ENCODE peak calls at places on chromosomes 6 and 20, in four cellular contexts. V is HCT116, A is K562, Z is HepG2. J is an unnamed sample.
A peak's percentile ranks its signal among the peaks of the same experiment; 100 is the strongest.

GRCh38 chr20:58892126-58892931 is 39.8 kb downstream of the GNAS start:
- DNase-seq in V (no peak), A (peak; percentile 76), Z (peak; percentile 73), J (peak; percentile 12)

GRCh38 chr6:142744836-142745235 is 200.1 kb downstream of the HIVEP2 start:
- DNase-seq in V (no peak), A (no peak), Z (no peak), J (no peak)

GRCh38 chr20:16412896-16413295 is 160.4 kb downstream of the KIF16B start:
- DNase-seq in V (no peak), A (no peak), Z (no peak), J (no peak)

GRCh38 chr20:53570446-53571276 is 23.0 kb downstream of the ZNF217 start:
- DNase-seq in V (no peak), A (no peak), Z (no peak), J (no peak)

GRCh38 chr6:133995296-133995695 is 42.3 kb downstream of the TBPL1 start:
- DNase-seq in V (no peak), A (no peak), Z (no peak), J (no peak)

GRCh38 chr6:163841733-163842132 is 427.2 kb downstream of the QKI start:
- DNase-seq in V (no peak), A (no peak), Z (no peak), J (no peak)

GRCh38 chr20:44552950-44553908 is 29.1 kb upstream of the PKIG start:
- DNase-seq in V (no peak), A (no peak), Z (peak; percentile 39), J (no peak)

GRCh38 chr6:4965506-4966389 is 38.1 kb downstream of the RPP40 start:
- DNase-seq in V (no peak), A (no peak), Z (no peak), J (no peak)

GRCh38 chr20:62203378-62204030 is 16.6 kb downstream of the HRH3 start:
- DNase-seq in V (no peak), A (no peak), Z (no peak), J (no peak)

GRCh38 chr6:48113130-48113529 is 2.1 kb upstream of the PTCHD4 start:
- DNase-seq in V (no peak), A (no peak), Z (no peak), J (no peak)

GRCh38 chr20:25242231-25242630 is 5.7 kb upstream of the PYGB start:
- DNase-seq in V (no peak), A (no peak), Z (no peak), J (no peak)

GRCh38 chr6:2491137-2491536 is 245.7 kb upstream of the GMDS start:
- DNase-seq in V (no peak), A (no peak), Z (no peak), J (no peak)

GRCh38 chr20:53743607-53744260 is 150.1 kb upstream of the ZNF217 start:
- DNase-seq in V (no peak), A (no peak), Z (no peak), J (no peak)

GRCh38 chr6:136284909-136285308 is 4.7 kb downstream of the BCLAF1 start:
- DNase-seq in V (no peak), A (no peak), Z (no peak), J (no peak)

GRCh38 chr6:10383312-10384063 is 31.4 kb downstream of the TFAP2A start:
- DNase-seq in V (peak; percentile 13), A (no peak), Z (no peak), J (no peak)

GRCh38 chr6:106966671-106967522 is 7.6 kb downstream of the CD24 start:
- DNase-seq in V (no peak), A (no peak), Z (no peak), J (no peak)

GRCh38 chr6:153442096-153442495 is 311.0 kb upstream of the RGS17 start:
- DNase-seq in V (no peak), A (no peak), Z (no peak), J (no peak)

GRCh38 chr20:2167122-2167521 is 65.5 kb downstream of the STK35 start:
- DNase-seq in V (no peak), A (no peak), Z (no peak), J (no peak)

GRCh38 chr6:121436966-121437756 is 1.7 kb downstream of the GJA1 start:
- DNase-seq in V (no peak), A (no peak), Z (no peak), J (no peak)

GRCh38 chr6:125930810-125931418 is 25.7 kb upstream of the HINT3 start:
- DNase-seq in V (no peak), A (no peak), Z (no peak), J (no peak)

GRCh38 chr6:31794294-31794865 is 1.2 kb downstream of the VARS1 start:
- DNase-seq in V (no peak), A (peak; percentile 19), Z (no peak), J (no peak)

GRCh38 chr20:57267158-57267821 is 849 bp upstream of the BMP7 start:
- DNase-seq in V (no peak), A (no peak), Z (no peak), J (no peak)

GRCh38 chr20:34586488-34587163 is 28.1 kb downstream of the MAP1LC3A start:
- DNase-seq in V (no peak), A (no peak), Z (peak; percentile 36), J (no peak)

GRCh38 chr6:85602100-85602499 is 8.4 kb upstream of the SNX14 start:
- DNase-seq in V (no peak), A (no peak), Z (no peak), J (no peak)

GRCh38 chr6:110255356-110255755 is 75.1 kb downstream of the CDC40 start:
- DNase-seq in V (no peak), A (no peak), Z (no peak), J (no peak)

GRCh38 chr20:13425401-13425800 is 204.3 kb downstream of the ISM1 start:
- DNase-seq in V (no peak), A (no peak), Z (no peak), J (no peak)

GRCh38 chr20:52783769-52784168 is 188.4 kb upstream of the TSHZ2 start:
- DNase-seq in V (no peak), A (peak; percentile 24), Z (peak; percentile 30), J (no peak)

GRCh38 chr6:168052291-168052891 is 26.6 kb downstream of the FRMD1 start:
- DNase-seq in V (no peak), A (no peak), Z (no peak), J (no peak)

GRCh38 chr6:170296746-170297576 is 6.1 kb upstream of the DLL1 start:
- DNase-seq in V (no peak), A (no peak), Z (no peak), J (no peak)

GRCh38 chr20:45097485-45098095 is 3.3 kb downstream of the KCNS1 start:
- DNase-seq in V (no peak), A (no peak), Z (no peak), J (no peak)

GRCh38 chr6:118354641-118355040 is 193.5 kb upstream of the PLN start:
- DNase-seq in V (no peak), A (no peak), Z (no peak), J (no peak)

GRCh38 chr20:10792291-10792690 is 118.5 kb upstream of the JAG1 start:
- DNase-seq in V (no peak), A (no peak), Z (no peak), J (no peak)

GRCh38 chr6:116326392-116326717 is 44.4 kb upstream of the DSE start:
- DNase-seq in V (no peak), A (no peak), Z (no peak), J (no peak)

GRCh38 chr6:142819603-142820335 is 125.2 kb downstream of the HIVEP2 start:
- DNase-seq in V (no peak), A (no peak), Z (no peak), J (no peak)

GRCh38 chr6:151321438-151321837 is 69.9 kb downstream of the ZBTB2 start:
- DNase-seq in V (no peak), A (no peak), Z (no peak), J (no peak)

GRCh38 chr6:129030231-129030630 is 147.3 kb downstream of the LAMA2 start:
- DNase-seq in V (no peak), A (no peak), Z (no peak), J (no peak)

GRCh38 chr20:44309763-44310663 is 989 bp downstream of the FITM2 start:
- DNase-seq in V (no peak), A (peak; percentile 60), Z (no peak), J (no peak)

GRCh38 chr6:153108320-153108719 is 22.8 kb downstream of the RGS17 start:
- DNase-seq in V (no peak), A (no peak), Z (no peak), J (no peak)

GRCh38 chr20:54131675-54132611 is 41.8 kb downstream of the CYP24A1 start:
- DNase-seq in V (no peak), A (no peak), Z (no peak), J (no peak)

DNA sequence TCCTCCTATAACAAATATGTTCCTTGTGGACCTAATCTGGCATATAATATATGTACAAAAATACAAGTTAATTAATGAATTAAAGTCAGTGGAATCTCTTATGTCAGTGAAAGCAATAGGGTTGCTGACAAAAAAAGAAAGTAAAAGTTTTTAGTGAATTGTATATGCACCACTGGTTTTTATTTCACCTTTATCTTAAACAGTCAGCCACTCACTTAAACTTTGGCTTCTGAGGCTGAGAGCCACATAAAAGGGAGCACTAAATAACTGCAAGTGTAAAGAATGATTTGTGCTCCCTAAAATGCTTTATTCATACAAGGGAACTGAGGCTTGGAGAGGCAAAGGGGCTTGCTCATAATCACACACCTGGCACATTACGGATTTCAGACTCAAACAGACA is 9.9 kb upstream of the F13A1 start:
- DNase-seq in V (no peak), A (no peak), Z (no peak), J (no peak)
- TF ChIP-seq TCF7L2 in V (no peak), A (no peak), Z (no peak), J (no peak)

DNA sequence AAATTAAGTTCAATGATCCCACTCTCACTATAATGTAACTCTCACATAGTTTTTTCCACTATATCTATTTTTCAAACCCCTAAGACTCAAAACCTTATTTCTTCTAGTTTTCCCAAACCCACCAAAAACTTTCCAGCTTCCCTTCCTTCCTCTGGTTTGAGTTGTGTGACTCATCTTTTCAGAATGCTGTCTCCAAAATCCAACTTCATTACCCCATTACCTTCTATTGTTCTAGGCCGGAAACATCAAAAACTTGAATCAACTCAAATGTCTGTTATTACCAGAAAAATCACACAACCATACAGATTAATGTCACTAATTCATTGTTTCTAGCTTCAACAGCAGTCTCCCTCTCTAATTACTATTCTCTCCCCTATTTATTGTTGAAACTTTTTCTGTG is 1090.3 kb downstream of the HACE1 start:
- DNase-seq in V (no peak), A (no peak), Z (no peak), J (no peak)
- TF ChIP-seq TCF7L2 in V (no peak), A (no peak), Z (no peak), J (no peak)

GRCh38 chr20:31951530-31952453 is at the start of gene PDRG1:
- DNase-seq in V (peak; percentile 88), A (peak; percentile 98), Z (peak; percentile 98), J (peak; percentile 93)
- TF ChIP-seq TCF7L2 in V (no peak), A (no peak), Z (no peak), J (no peak)

GRCh38 chr6:130937942-130938604 is 110.9 kb downstream of the SMLR1 start:
- DNase-seq in V (peak; percentile 36), A (no peak), Z (peak; percentile 90), J (no peak)
- TF ChIP-seq TCF7L2 in V (no peak), A (no peak), Z (no peak), J (no peak)